ENCODE peak calls at places on chromosomes 16 and 17, in nine cellular contexts. K is iris pigment epithelial cell, P is C1 segment of cervical spinal cord, T is neural crest cell, I is AG08395, A is CMK, D is NCI-H1092 treated with DMSO at 0.1 percent for 48 hours, L is OCI-LY7, E is NCI-H510A. S is an unnamed sample.

GRCh38 chr16:55955845-55956244 is 80.7 kb upstream of the CES5A start:
- DNase-seq in K (no peak), I (no peak), L (no peak), D (no peak), P (peak), A (no peak), T (no peak), E (no peak), S (no peak)

GRCh38 chr17:76149214-76149613 is 8.2 kb upstream of the FOXJ1 start:
- DNase-seq in T (no peak), P (no peak), D (no peak), L (no peak), K (no peak), A (no peak), E (no peak), I (no peak), S (no peak)

GRCh38 chr17:80832266-80832676 is 159.4 kb upstream of the CHMP6 start:
- DNase-seq in K (peak), D (peak), A (no peak), E (peak), I (peak), P (peak), T (no peak), L (no peak), S (peak)

GRCh38 chr17:16437083-16437482 is 21.7 kb downstream of the TRPV2 start:
- DNase-seq in D (no peak), E (no peak), K (no peak), I (no peak), P (no peak), T (no peak), A (no peak), L (no peak), S (no peak)

GRCh38 chr17:77666881-77667395 is 291.6 kb upstream of the TNRC6C start:
- DNase-seq in L (peak), T (no peak), K (no peak), A (no peak), P (no peak), E (no peak), I (no peak), D (no peak), S (no peak)

GRCh38 chr16:47311738-47312505 is 148.9 kb downstream of the ITFG1 start:
- DNase-seq in E (no peak), I (no peak), L (peak), A (no peak), D (no peak), T (no peak), K (peak), P (peak), S (no peak)

GRCh38 chr16:84832488-84833141 is 12.8 kb downstream of the CRISPLD2 start:
- DNase-seq in A (no peak), L (no peak), P (no peak), E (no peak), K (peak), D (no peak), T (no peak), I (peak), S (no peak)

GRCh38 chr17:45334701-45335677 is 18.2 kb upstream of the MAP3K14 start:
- DNase-seq in T (no peak), E (no peak), L (no peak), K (no peak), I (no peak), A (no peak), D (no peak), P (no peak), S (no peak)

GRCh38 chr16:71726491-71727319 is 2.2 kb upstream of the PHLPP2 start:
- DNase-seq in E (no peak), P (no peak), T (no peak), D (no peak), L (peak), A (no peak), I (no peak), K (no peak), S (no peak)

GRCh38 chr17:49788443-49789277 is at the start of gene KAT7:
- DNase-seq in I (peak), A (peak), T (peak), D (peak), K (peak), E (peak), P (peak), L (peak), S (peak)